ENCODE peak calls at places on chromosomes 13 and 19, in four cellular contexts. One of them, this sample, is unnamed. For H3K4me1, the result is how much of the 10 kb centered on the place peaks cover.

GRCh38 chr19:42239544-42240220 is 2.7 kb downstream of the GSK3A start:
- DNase-seq in HCT116: no peak
- DNase-seq in left ventricle myocardium inferior: no peak
- DNase-seq in tibial nerve: no peak
- DNase-seq in this sample: no peak

GRCh38 chr13:34971473-34971872 is 29.4 kb downstream of the NBEA start:
- DNase-seq in tibial nerve: no peak
- DNase-seq in HCT116: no peak
- DNase-seq in left ventricle myocardium inferior: no peak
- DNase-seq in this sample: no peak

GRCh38 chr19:31570718-31571117 is 221.5 kb upstream of the TSHZ3 start:
- DNase-seq in left ventricle myocardium inferior: no peak
- DNase-seq in tibial nerve: no peak
- DNase-seq in HCT116: no peak
- DNase-seq in this sample: no peak

GRCh38 chr13:112821340-112822055 is 131.7 kb downstream of the ATP11A start:
- DNase-seq in HCT116: no peak
- DNase-seq in tibial nerve: no peak
- DNase-seq in left ventricle myocardium inferior: no peak
- DNase-seq in this sample: no peak

GRCh38 chr13:78978381-78978998 is 319.5 kb upstream of the OBI1 start:
- DNase-seq in left ventricle myocardium inferior: no peak
- DNase-seq in HCT116: peak
- DNase-seq in tibial nerve: no peak
- DNase-seq in this sample: no peak

GRCh38 chr19:792361-792885 is 4.8 kb upstream of the PTBP1 start:
- DNase-seq in tibial nerve: no peak
- DNase-seq in left ventricle myocardium inferior: no peak
- DNase-seq in HCT116: no peak
- DNase-seq in this sample: no peak

GRCh38 chr13:50220938-50221337 is 205.7 kb downstream of the KCNRG start:
- DNase-seq in tibial nerve: no peak
- DNase-seq in HCT116: no peak
- DNase-seq in left ventricle myocardium inferior: no peak
- DNase-seq in this sample: no peak

GRCh38 chr13:101018720-101019119 is 344.1 kb upstream of the TMTC4 start:
- DNase-seq in tibial nerve: no peak
- DNase-seq in HCT116: no peak
- DNase-seq in left ventricle myocardium inferior: no peak
- DNase-seq in this sample: peak

GRCh38 chr13:25468330-25469178 is 96.8 kb downstream of the ATP8A2 start:
- DNase-seq in left ventricle myocardium inferior: no peak
- DNase-seq in tibial nerve: no peak
- DNase-seq in HCT116: no peak
- DNase-seq in this sample: no peak

GRCh38 chr19:11890634-11891033 is 3.1 kb downstream of the ZNF69 start:
- DNase-seq in HCT116: no peak
- DNase-seq in tibial nerve: no peak
- DNase-seq in left ventricle myocardium inferior: no peak
- DNase-seq in this sample: no peak

GRCh38 chr19:44908836-44909201 is 3.2 kb downstream of the APOE start:
- DNase-seq in tibial nerve: no peak
- DNase-seq in HCT116: no peak
- DNase-seq in left ventricle myocardium inferior: no peak
- DNase-seq in this sample: no peak
- H3K4me1 ChIP-seq in tibial nerve: half or more
- H3K4me1 ChIP-seq in HCT116: under half
- H3K4me1 ChIP-seq in left ventricle myocardium inferior: under half
- H3K4me1 ChIP-seq in this sample: under half

DNA sequence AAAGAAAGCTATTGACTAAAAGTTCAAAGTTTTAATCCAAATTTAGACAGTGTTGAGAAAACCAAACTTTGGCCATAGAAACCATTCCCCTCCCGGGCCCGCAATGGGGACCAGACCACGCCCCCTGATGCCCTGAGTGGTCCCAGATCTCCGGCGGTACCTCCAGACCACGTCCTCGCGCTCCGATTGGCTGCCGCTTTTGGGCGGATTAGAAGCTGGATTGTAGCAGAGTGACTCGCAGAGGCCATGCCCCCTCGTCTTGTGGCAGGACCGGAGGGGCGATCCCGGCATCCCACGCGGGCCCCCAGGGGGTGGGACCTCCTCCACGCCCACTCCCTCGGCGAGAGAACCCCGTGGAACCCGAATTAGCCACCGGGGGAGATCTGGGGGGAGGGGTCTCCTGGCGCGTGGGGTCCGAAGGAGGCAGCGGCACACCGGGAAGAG is 812 bp upstream of the HSD17B14 start:
- DNase-seq in tibial nerve: peak
- DNase-seq in HCT116: peak
- DNase-seq in left ventricle myocardium inferior: peak
- DNase-seq in this sample: peak
- H3K27ac ChIP-seq in tibial nerve: peak
- H3K27ac ChIP-seq in HCT116: peak
- H3K27ac ChIP-seq in left ventricle myocardium inferior: peak
- H3K27ac ChIP-seq in this sample: no peak

DNA sequence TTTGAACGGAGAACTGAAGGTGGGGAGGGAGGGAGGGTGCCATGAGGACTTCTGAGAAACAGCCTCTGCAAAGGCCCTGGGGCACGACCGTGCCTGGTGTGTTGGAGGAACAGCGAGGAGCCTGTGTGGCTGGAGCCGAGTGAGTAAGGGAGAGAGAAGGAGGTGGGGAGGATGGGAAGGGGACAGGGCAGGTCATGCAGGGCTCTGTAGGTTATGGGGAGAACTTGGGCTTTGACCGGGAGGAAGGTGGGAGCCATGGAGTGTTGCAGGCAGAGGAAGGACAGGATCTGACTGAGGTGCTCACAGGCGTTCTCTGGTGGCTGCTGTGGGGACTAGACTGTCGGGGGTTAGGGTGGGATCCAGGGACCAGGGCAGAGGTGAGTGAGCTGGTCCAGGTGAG is 6.7 kb downstream of the MPND start:
- DNase-seq in HCT116: no peak
- DNase-seq in left ventricle myocardium inferior: no peak
- DNase-seq in tibial nerve: no peak
- DNase-seq in this sample: no peak
- TF ChIP-seq CTCF in HCT116: no peak
- TF ChIP-seq CTCF in left ventricle myocardium inferior: no peak
- TF ChIP-seq CTCF in tibial nerve: no peak
- TF ChIP-seq CTCF in this sample: no peak

DNA sequence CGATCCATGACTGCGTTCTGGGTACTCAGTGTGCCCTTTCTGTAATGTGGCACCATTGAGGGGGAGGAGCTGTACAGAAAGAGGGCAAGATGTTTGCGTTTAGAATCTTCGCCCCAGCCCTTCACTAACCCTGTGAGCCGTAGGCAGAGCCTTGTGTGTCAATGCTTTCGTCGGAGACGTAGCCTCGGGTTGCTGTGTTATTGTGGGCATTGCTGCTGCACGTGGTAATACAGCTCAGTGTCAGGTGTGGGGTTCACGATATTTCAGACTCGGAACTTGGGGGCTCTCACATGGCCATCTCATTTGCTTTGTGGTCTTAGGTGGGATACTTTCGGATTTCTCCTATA is 6.1 kb downstream of the RPS9 start:
- DNase-seq in HCT116: no peak
- DNase-seq in tibial nerve: no peak
- DNase-seq in left ventricle myocardium inferior: no peak
- DNase-seq in this sample: no peak
- H3K4me1 ChIP-seq in HCT116: under half
- H3K4me1 ChIP-seq in tibial nerve: half or more
- H3K4me1 ChIP-seq in left ventricle myocardium inferior: half or more
- H3K4me1 ChIP-seq in this sample: under half

DNA sequence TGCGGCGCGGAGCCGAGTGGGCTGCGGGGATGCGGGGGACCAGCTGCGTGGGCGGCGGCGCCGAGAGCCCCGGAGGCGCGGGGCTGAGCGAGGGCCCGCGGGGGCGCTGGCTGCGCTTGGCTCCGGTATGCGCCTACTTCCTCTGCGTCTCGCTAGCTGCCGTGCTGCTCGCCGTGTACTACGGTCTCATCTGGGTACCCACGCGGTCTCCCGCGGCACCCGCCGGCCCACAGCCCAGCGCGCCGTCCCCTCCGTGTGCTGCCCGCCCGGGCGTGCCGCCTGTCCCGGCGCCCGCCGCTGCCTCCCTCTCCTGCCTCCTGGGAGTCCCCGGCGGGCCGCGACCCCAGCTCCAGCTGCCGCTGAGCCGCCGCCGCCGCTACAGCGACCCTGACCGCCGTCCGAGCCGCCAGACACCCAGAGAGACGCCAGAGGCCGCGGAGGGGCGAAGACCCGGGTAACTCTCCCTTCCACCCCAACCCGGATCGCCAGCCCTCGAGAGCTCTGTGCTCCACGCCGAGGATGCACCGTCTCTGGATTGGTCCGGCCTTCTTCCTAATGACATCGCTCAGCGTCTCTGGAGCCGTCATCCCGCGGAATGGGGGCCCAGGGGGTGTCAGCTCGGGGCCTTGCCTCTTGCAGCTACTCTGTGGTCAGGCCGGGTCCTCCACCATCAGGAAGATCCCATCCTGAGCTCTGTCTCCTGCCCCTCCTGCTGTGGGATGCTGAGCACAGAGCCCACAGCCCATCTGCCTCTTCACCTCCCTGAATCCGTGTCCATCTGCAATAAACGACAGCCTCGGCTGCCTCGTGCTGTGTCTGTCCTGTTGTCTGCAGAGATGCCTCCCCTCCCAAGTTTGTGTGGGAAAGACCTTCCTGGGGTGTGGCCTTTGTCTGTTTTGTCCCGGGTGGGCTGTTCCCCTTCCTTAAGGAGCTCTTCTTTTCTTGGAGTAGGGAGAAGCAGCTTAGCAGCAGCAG is 493 bp downstream of the INAFM1 start:
- DNase-seq in HCT116: no peak
- DNase-seq in left ventricle myocardium inferior: peak
- DNase-seq in tibial nerve: no peak
- DNase-seq in this sample: no peak
- H3K27ac ChIP-seq in HCT116: peak
- H3K27ac ChIP-seq in left ventricle myocardium inferior: peak
- H3K27ac ChIP-seq in tibial nerve: peak
- H3K27ac ChIP-seq in this sample: no peak

GRCh38 chr13:38641164-38641948 is 45.5 kb upstream of the FREM2 start:
- DNase-seq in left ventricle myocardium inferior: no peak
- DNase-seq in HCT116: no peak
- DNase-seq in tibial nerve: no peak
- DNase-seq in this sample: no peak
- TF ChIP-seq CTCF in left ventricle myocardium inferior: peak
- TF ChIP-seq CTCF in HCT116: no peak
- TF ChIP-seq CTCF in tibial nerve: no peak
- TF ChIP-seq CTCF in this sample: peak

DNA sequence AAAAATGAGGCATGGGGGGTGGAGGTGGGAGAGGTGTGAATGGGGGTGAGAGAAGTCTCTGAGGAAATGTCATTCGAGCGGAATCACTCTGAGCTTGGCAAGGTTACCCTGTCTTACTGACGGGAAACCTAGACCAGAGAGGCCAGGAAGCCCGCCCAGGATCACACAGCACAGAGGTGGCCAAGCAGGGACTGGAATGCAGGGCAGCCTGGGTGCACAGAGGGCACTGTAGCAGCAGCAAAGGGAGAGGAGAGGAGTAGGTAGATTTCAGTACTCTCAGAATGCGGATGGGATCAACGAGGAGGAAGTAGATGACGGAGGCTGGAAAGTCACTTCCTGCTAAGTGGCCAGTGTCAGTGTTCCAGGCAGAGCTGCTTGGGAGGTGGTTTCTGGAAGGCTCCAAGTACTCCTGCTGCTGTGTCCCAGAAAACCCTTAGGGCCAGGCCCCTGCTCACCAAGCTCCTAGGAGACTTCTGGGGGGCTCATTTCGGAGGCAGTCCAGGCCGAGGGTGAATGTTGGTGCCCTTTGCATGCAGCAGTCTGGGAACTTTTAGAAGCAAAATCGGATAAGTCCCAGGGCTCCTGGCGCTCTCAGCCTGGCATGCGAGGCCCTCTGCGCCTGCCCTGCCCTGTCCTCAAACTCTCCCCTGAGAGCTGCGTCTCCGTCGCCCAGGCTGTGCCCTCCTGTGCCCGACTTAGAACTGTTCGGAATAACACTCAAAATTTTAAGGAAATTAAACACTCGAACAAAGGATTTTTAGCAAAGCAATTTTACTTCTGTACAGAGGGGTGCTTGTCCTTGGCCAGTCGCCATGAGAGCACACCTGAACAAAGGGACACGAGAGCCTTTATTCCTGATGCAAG is 33.5 kb downstream of the DNM2 start:
- DNase-seq in HCT116: no peak
- DNase-seq in tibial nerve: no peak
- DNase-seq in left ventricle myocardium inferior: peak
- DNase-seq in this sample: no peak
- H3K4me1 ChIP-seq in HCT116: half or more
- H3K4me1 ChIP-seq in tibial nerve: half or more
- H3K4me1 ChIP-seq in left ventricle myocardium inferior: half or more
- H3K4me1 ChIP-seq in this sample: under half

This sample was measured in foreskin keratinocyte.